ENCODE peak calls at places on chromosome 11, in ten cellular contexts. E is IMR-90, K is A549, B is mesenchymal stem cell, I is transverse colon, U is tibial nerve, A is ovary, P is right atrium auricular region, R is gastrocnemius medialis, J is fibroblast of lung. W is an unnamed sample.
A peak's percentile ranks its signal among the peaks of the same experiment; 100 is the strongest.

GRCh38 chr11:2995091-2995561 is 3.0 kb upstream of the NAP1L4 start:
- DNase-seq in E (no peak), K (no peak), B (no peak), I (no peak), U (no peak), A (no peak), P (no peak), R (no peak), J (no peak), W (no peak)

GRCh38 chr11:71184421-71185210 is 67.8 kb downstream of the SHANK2 start:
- DNase-seq in E (no peak), K (no peak), B (no peak), I (no peak), U (no peak), A (no peak), P (no peak), R (no peak), J (no peak), W (no peak)

GRCh38 chr11:61514050-61514917 is 5.7 kb downstream of the LRRC10B start:
- DNase-seq in E (no peak), K (no peak), B (no peak), I (no peak), U (no peak), A (no peak), P (no peak), R (no peak), J (no peak), W (no peak)

GRCh38 chr11:17263803-17264202 is 12.7 kb upstream of the NUCB2 start:
- DNase-seq in E (peak; percentile 70), K (no peak), B (no peak), I (no peak), U (no peak), A (no peak), P (no peak), R (no peak), J (peak; percentile 42), W (no peak)

GRCh38 chr11:118671254-118671653 is 8.2 kb downstream of the TREH start:
- DNase-seq in E (no peak), K (no peak), B (no peak), I (no peak), U (no peak), A (no peak), P (no peak), R (no peak), J (no peak), W (no peak)

GRCh38 chr11:34449013-34449412 is 10.3 kb downstream of the CAT start:
- DNase-seq in E (no peak), K (no peak), B (no peak), I (no peak), U (no peak), A (no peak), P (no peak), R (no peak), J (no peak), W (no peak)

GRCh38 chr11:27304514-27304913 is 58.5 kb downstream of the CCDC34 start:
- DNase-seq in E (no peak), K (no peak), B (no peak), I (no peak), U (no peak), A (no peak), P (no peak), R (no peak), J (no peak), W (no peak)

GRCh38 chr11:57100638-57101312 is 81.0 kb upstream of the LRRC55 start:
- DNase-seq in E (no peak), K (no peak), B (no peak), I (no peak), U (no peak), A (no peak), P (no peak), R (no peak), J (no peak), W (no peak)

GRCh38 chr11:128936546-128937275 is 6.0 kb downstream of the TP53AIP1 start:
- DNase-seq in E (no peak), K (no peak), B (peak; percentile 24), I (no peak), U (no peak), A (no peak), P (no peak), R (no peak), J (no peak), W (no peak)

DNA sequence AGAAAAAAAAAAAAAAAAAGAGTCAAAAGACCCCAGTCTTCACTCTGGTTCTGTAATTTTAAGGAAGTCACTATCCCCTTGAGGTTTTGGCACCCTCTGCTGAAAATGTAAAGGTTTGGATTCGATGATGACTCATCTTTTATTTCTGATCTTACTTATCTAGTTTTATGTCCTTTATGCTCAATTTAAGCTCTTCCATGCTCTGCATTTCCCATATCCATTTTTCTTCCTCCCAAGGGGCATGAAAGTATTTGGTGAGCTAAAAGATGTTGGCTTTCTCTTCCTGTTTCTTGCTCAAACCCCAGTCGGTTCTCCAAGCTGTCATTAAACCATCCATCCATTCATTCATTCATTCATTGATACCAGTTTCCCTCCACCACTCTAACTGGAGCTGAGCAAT is 61.0 kb upstream of the CDON start:
- DNase-seq in E (no peak), K (no peak), B (no peak), I (no peak), U (no peak), A (no peak), P (no peak), R (no peak), J (no peak), W (no peak)
- H3K27ac ChIP-seq in E (no peak overlapping the region), K (no peak overlapping the region), B (no peak overlapping the region), I (no peak overlapping the region), U (no peak overlapping the region), A (no peak overlapping the region), P (no peak overlapping the region), R (no peak overlapping the region), J (no peak overlapping the region), W (no peak overlapping the region)

DNA sequence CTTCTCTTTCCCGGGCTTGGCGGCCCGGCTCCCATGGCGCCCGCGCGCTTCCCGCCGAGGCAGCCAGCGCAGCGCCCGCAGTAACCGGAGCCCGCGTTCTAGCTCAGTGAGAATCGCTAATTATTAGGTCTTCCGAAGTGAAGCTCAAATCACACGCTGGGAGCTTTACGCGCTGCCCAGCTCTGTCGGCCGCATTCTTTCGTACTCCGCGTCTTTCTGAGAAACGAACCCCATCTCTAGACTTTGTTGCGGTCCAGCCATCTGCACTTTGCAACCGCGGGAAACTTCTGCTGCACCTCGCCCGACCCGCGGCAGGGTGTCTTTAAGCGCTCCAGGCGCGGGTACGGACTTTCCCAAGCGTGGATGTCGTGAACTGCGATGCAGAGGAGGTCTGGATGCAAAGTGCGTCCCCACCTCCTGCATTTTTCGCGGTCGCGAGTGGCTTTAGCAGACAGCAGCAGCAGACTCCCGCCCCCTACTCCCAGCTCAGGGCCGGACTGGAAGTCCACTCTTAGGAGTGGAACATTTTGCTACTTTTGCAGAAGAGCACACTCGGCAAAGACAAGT is 6.0 kb upstream of the PAX6 start:
- DNase-seq in E (no peak), K (no peak), B (no peak), I (no peak), U (no peak), A (no peak), P (no peak), R (no peak), J (no peak), W (no peak)
- H3K4me1 ChIP-seq in E (no peaks in the 10 kb centered on the region), K (no peaks in the 10 kb centered on the region), B (peaks cover 54% of the 10 kb centered on the region), I (peaks cover 48% of the 10 kb centered on the region), U (peaks cover 44% of the 10 kb centered on the region), A (peaks cover 8% of the 10 kb centered on the region), P (no peaks in the 10 kb centered on the region), R (peaks cover 50% of the 10 kb centered on the region), J (peaks cover 5% of the 10 kb centered on the region), W (peaks cover 60% of the 10 kb centered on the region)

GRCh38 chr11:10380921-10381320 is 74.1 kb upstream of the AMPD3 start:
- DNase-seq in E (no peak), K (no peak), B (no peak), I (no peak), U (no peak), A (no peak), P (no peak), R (no peak), J (no peak), W (no peak)

GRCh38 chr11:10379022-10379421 is 74.1 kb downstream of the ADM start:
- DNase-seq in E (peak; percentile 50), K (peak; percentile 22), B (peak; percentile 45), I (no peak), U (peak; percentile 33), A (no peak), P (no peak), R (no peak), J (peak; percentile 45), W (no peak)

GRCh38 chr11:10379871-10380568 is 75.0 kb upstream of the AMPD3 start:
- DNase-seq in E (peak; percentile 37), K (no peak), B (no peak), I (no peak), U (no peak), A (no peak), P (no peak), R (no peak), J (no peak), W (no peak)

GRCh38 chr11:10378362-10378761 is 73.5 kb downstream of the ADM start:
- DNase-seq in E (no peak), K (no peak), B (no peak), I (no peak), U (peak; percentile 2), A (no peak), P (no peak), R (no peak), J (no peak), W (no peak)

GRCh38 chr11:10379433-10379832 is 74.6 kb downstream of the ADM start:
- DNase-seq in E (peak; percentile 81), K (no peak), B (no peak), I (no peak), U (no peak), A (no peak), P (no peak), R (no peak), J (peak; percentile 63), W (no peak)
- H3K27ac ChIP-seq in E (peak overlapping the region; percentile 94), K (no peak overlapping the region), B (no peak overlapping the region), I (no peak overlapping the region), U (peak overlapping the region; percentile 37), A (no peak overlapping the region), P (no peak overlapping the region), R (no peak overlapping the region), J (peak overlapping the region; percentile 66), W (no peak overlapping the region)

DNA sequence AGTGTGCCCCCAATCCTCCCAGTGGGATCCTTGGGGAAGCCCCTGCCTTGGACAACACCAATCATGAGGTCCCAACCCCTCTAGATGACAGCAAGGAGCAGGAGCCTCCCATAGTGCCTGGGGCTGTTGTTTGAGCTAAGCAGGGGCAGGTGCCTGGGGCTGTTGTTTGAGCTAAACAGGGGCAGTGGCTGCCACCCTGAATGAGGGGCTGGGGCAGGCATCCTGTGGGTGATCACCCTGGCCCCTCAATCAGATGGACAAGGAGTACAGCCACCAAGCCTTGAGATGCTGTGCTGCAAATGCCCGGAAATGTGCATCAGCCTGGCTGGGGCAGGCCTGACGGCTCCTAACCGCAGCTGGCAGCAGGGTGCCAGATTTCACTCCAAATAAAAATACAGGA is 66.7 kb downstream of the MYEOV start:
- DNase-seq in E (no peak), K (no peak), B (no peak), I (no peak), U (no peak), A (no peak), P (peak; percentile 34), R (no peak), J (no peak), W (no peak)
- H3K4me1 ChIP-seq in E (peaks cover 2% of the 10 kb centered on the region), K (peaks cover 6% of the 10 kb centered on the region), B (peaks cover 15% of the 10 kb centered on the region), I (no peaks in the 10 kb centered on the region), U (no peaks in the 10 kb centered on the region), A (no peaks in the 10 kb centered on the region), P (no peaks in the 10 kb centered on the region), R (no peaks in the 10 kb centered on the region), J (peaks cover 3% of the 10 kb centered on the region), W (no peaks in the 10 kb centered on the region)

W was measured in effector memory CD4-positive, alpha-beta T cell.